ENCODE peak calls at places on chromosomes 11 and 22, in six cellular contexts. One of them, this sample, is unnamed.

GRCh38 chr22:37179622-37180420 is 8.2 kb downstream of the C1QTNF6 start:
- ATAC-seq in naive thymus-derived CD4-positive, alpha-beta T cell: no peak
- ATAC-seq in T-helper 17 cell: no peak
- ATAC-seq in left cardiac atrium: no peak
- ATAC-seq in left lung: no peak
- ATAC-seq in sciatic nerve: no peak
- ATAC-seq in this sample: no peak

GRCh38 chr11:13826505-13827278 is 135.8 kb upstream of the SPON1 start:
- ATAC-seq in naive thymus-derived CD4-positive, alpha-beta T cell: no peak
- ATAC-seq in T-helper 17 cell: no peak
- ATAC-seq in left cardiac atrium: no peak
- ATAC-seq in left lung: no peak
- ATAC-seq in sciatic nerve: no peak
- ATAC-seq in this sample: no peak

GRCh38 chr22:26797910-26798309 is 140.5 kb downstream of the MIAT start:
- ATAC-seq in naive thymus-derived CD4-positive, alpha-beta T cell: no peak
- ATAC-seq in T-helper 17 cell: no peak
- ATAC-seq in left cardiac atrium: no peak
- ATAC-seq in left lung: no peak
- ATAC-seq in sciatic nerve: no peak
- ATAC-seq in this sample: no peak

GRCh38 chr11:70913715-70914231 is 338.6 kb downstream of the SHANK2 start:
- ATAC-seq in naive thymus-derived CD4-positive, alpha-beta T cell: no peak
- ATAC-seq in T-helper 17 cell: no peak
- ATAC-seq in left cardiac atrium: no peak
- ATAC-seq in left lung: peak
- ATAC-seq in sciatic nerve: no peak
- ATAC-seq in this sample: no peak

GRCh38 chr11:24249921-24250320 is 246.9 kb upstream of the LUZP2 start:
- ATAC-seq in naive thymus-derived CD4-positive, alpha-beta T cell: no peak
- ATAC-seq in T-helper 17 cell: no peak
- ATAC-seq in left cardiac atrium: no peak
- ATAC-seq in left lung: no peak
- ATAC-seq in sciatic nerve: no peak
- ATAC-seq in this sample: no peak

GRCh38 chr11:1876361-1877063 is 15.2 kb downstream of the PRR33 start:
- ATAC-seq in naive thymus-derived CD4-positive, alpha-beta T cell: no peak
- ATAC-seq in T-helper 17 cell: no peak
- ATAC-seq in left cardiac atrium: peak
- ATAC-seq in left lung: peak
- ATAC-seq in sciatic nerve: no peak
- ATAC-seq in this sample: no peak

GRCh38 chr22:17077255-17077654 is 7.5 kb upstream of the IL17RA start:
- ATAC-seq in naive thymus-derived CD4-positive, alpha-beta T cell: no peak
- ATAC-seq in T-helper 17 cell: no peak
- ATAC-seq in left cardiac atrium: no peak
- ATAC-seq in left lung: no peak
- ATAC-seq in sciatic nerve: no peak
- ATAC-seq in this sample: no peak

GRCh38 chr22:41844036-41844435 is 11.1 kb downstream of the SREBF2 start:
- ATAC-seq in naive thymus-derived CD4-positive, alpha-beta T cell: no peak
- ATAC-seq in T-helper 17 cell: no peak
- ATAC-seq in left cardiac atrium: no peak
- ATAC-seq in left lung: no peak
- ATAC-seq in sciatic nerve: no peak
- ATAC-seq in this sample: no peak

GRCh38 chr11:110000045-110000502 is 93.1 kb upstream of the ZC3H12C start:
- ATAC-seq in naive thymus-derived CD4-positive, alpha-beta T cell: peak
- ATAC-seq in T-helper 17 cell: peak
- ATAC-seq in left cardiac atrium: peak
- ATAC-seq in left lung: peak
- ATAC-seq in sciatic nerve: peak
- ATAC-seq in this sample: peak

GRCh38 chr11:64476866-64477265 is 114.2 kb upstream of the SLC22A12 start:
- ATAC-seq in naive thymus-derived CD4-positive, alpha-beta T cell: no peak
- ATAC-seq in T-helper 17 cell: no peak
- ATAC-seq in left cardiac atrium: no peak
- ATAC-seq in left lung: no peak
- ATAC-seq in sciatic nerve: no peak
- ATAC-seq in this sample: no peak

GRCh38 chr11:20489948-20490347 is 102.4 kb downstream of the PRMT3 start:
- ATAC-seq in naive thymus-derived CD4-positive, alpha-beta T cell: no peak
- ATAC-seq in T-helper 17 cell: no peak
- ATAC-seq in left cardiac atrium: no peak
- ATAC-seq in left lung: no peak
- ATAC-seq in sciatic nerve: no peak
- ATAC-seq in this sample: peak

GRCh38 chr11:9732453-9732852 is 68.6 kb downstream of the SWAP70 start:
- ATAC-seq in naive thymus-derived CD4-positive, alpha-beta T cell: no peak
- ATAC-seq in T-helper 17 cell: no peak
- ATAC-seq in left cardiac atrium: no peak
- ATAC-seq in left lung: no peak
- ATAC-seq in sciatic nerve: no peak
- ATAC-seq in this sample: no peak